ENCODE peak calls at places on chromosomes 16 and 17, in five cellular contexts. R is HCT116, Z is A549, N is pancreas, L is mesothelial cell of epicardium. X is an unnamed sample.

GRCh38 chr16:82954224-82954929 is 327.6 kb downstream of the CDH13 start:
- DNase-seq in R (no peak), Z (no peak), N (no peak), L (no peak), X (no peak)

GRCh38 chr16:4538386-4539235 is at the start of gene CDIP1:
- DNase-seq in R (peak), Z (peak), N (peak), L (peak), X (peak)

GRCh38 chr17:29138184-29138955 is 41.8 kb downstream of the MYO18A start:
- DNase-seq in R (no peak), Z (no peak), N (no peak), L (no peak), X (peak)

GRCh38 chr17:22217135-22217534 is 524.8 kb downstream of the KCNJ18 start:
- DNase-seq in R (no peak), Z (no peak), N (no peak), L (no peak), X (no peak)

GRCh38 chr17:82457071-82457789 is 1.3 kb upstream of the NARF start:
- DNase-seq in R (no peak), Z (no peak), N (peak), L (no peak), X (peak)

GRCh38 chr17:49469831-49470568 is 25.1 kb upstream of the NGFR start:
- DNase-seq in R (no peak), Z (no peak), N (no peak), L (no peak), X (peak)

GRCh38 chr17:30345527-30346075 is 11.7 kb upstream of the TMIGD1 start:
- DNase-seq in R (no peak), Z (no peak), N (no peak), L (no peak), X (peak)

GRCh38 chr16:11972128-11972527 is 4.4 kb upstream of the SNX29 start:
- DNase-seq in R (no peak), Z (peak), N (no peak), L (no peak), X (no peak)

GRCh38 chr16:68889508-68890150 is 46.3 kb downstream of the TANGO6 start:
- DNase-seq in R (no peak), Z (no peak), N (no peak), L (no peak), X (no peak)

GRCh38 chr16:27174007-27174406 is 29.3 kb upstream of the KDM8 start:
- DNase-seq in R (no peak), Z (no peak), N (no peak), L (no peak), X (peak)

GRCh38 chr16:80375973-80376372 is 164.8 kb upstream of the DYNLRB2 start:
- DNase-seq in R (no peak), Z (no peak), N (no peak), L (no peak), X (no peak)

GRCh38 chr17:10842658-10843057 is 4.8 kb upstream of the PIRT start:
- DNase-seq in R (no peak), Z (no peak), N (no peak), L (no peak), X (no peak)

GRCh38 chr17:76119409-76120371 is 16.1 kb upstream of the EXOC7 start:
- DNase-seq in R (no peak), Z (no peak), N (no peak), L (no peak), X (no peak)

GRCh38 chr16:79632289-79632688 is 31.8 kb upstream of the MAF start:
- DNase-seq in R (no peak), Z (peak), N (no peak), L (no peak), X (peak)

GRCh38 chr17:60579090-60579489 is 20.9 kb upstream of the PPM1D start:
- DNase-seq in R (no peak), Z (no peak), N (no peak), L (no peak), X (no peak)

GRCh38 chr17:1413281-1413791 is 13.3 kb upstream of the YWHAE start:
- DNase-seq in R (no peak), Z (peak), N (peak), L (no peak), X (no peak)

GRCh38 chr16:82091225-82091624 is 56.2 kb downstream of the HSD17B2 start:
- DNase-seq in R (no peak), Z (no peak), N (no peak), L (no peak), X (no peak)

GRCh38 chr17:63435681-63436522 is 10.2 kb downstream of the CYB561 start:
- DNase-seq in R (no peak), Z (no peak), N (peak), L (no peak), X (no peak)

GRCh38 chr17:66571745-66572144 is 263.2 kb upstream of the CACNG5 start:
- DNase-seq in R (no peak), Z (no peak), N (no peak), L (no peak), X (no peak)
- TF ChIP-seq CTCF in R (no peak), Z (no peak), N (no peak), L (no peak), X (no peak)

GRCh38 chr16:57667526-57668258 is 414 bp upstream of the ADGRG3 start:
- DNase-seq in R (no peak), Z (peak), N (no peak), L (no peak), X (no peak)
- TF ChIP-seq CTCF in R (peak), Z (no peak), N (no peak), L (no peak), X (no peak)

GRCh38 chr16:88534731-88535141 is 35.5 kb upstream of the ZC3H18 start:
- DNase-seq in R (peak), Z (peak), N (no peak), L (no peak), X (peak)

GRCh38 chr16:88535857-88536222 is 34.4 kb upstream of the ZC3H18 start:
- DNase-seq in R (no peak), Z (no peak), N (no peak), L (no peak), X (no peak)

GRCh38 chr16:88533945-88534641 is 36.1 kb upstream of the ZC3H18 start:
- DNase-seq in R (peak), Z (peak), N (no peak), L (peak), X (peak)

GRCh38 chr16:88536510-88536909 is 33.7 kb upstream of the ZC3H18 start:
- DNase-seq in R (no peak), Z (no peak), N (no peak), L (no peak), X (no peak)

DNA sequence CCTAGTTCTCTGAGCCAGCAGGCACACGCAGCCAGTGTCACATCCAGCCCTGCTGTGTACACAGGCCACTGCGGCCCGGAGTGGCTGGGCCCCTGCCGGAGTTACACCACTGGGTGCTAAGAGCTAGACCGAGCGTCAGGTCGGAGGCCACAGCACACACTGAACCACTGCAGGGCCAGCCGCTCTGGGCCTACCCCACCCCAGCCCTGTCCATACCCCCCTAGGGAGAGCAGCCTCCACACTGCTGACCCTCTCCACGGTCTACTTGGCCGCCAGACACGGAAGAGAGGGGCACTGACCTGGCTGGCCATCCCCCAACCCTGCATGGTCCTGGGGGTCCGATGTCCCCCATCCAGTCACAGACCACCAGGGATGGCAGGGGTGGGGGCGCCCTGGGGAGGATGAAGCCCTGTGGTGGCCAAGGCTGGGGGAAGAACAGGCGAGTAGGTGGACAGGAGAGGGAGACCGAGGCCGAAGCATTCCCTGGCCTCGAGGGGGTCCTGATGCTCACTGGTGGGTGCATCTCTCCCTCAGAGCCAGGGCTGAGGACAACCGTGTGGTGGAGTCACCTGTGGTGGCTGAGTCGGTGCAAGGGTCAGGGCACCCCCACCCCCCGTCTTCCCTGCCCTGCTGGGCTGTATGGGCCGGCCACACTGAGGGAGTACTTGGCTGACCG is 34.9 kb upstream of the ZC3H18 start:
- DNase-seq in R (no peak), Z (no peak), N (no peak), L (no peak), X (peak)
- TF ChIP-seq CTCF in R (no peak), Z (no peak), N (no peak), L (no peak), X (no peak)

GRCh38 chr16:9225527-9226316 is 134.3 kb downstream of the HAPSTR1 start:
- DNase-seq in R (peak), Z (peak), N (no peak), L (no peak), X (peak)
- TF ChIP-seq CTCF in R (peak), Z (peak), N (no peak), L (no peak), X (no peak)

GRCh38 chr17:42098747-42099399 is 600 bp upstream of the ZNF385C start:
- DNase-seq in R (no peak), Z (no peak), N (no peak), L (no peak), X (no peak)

GRCh38 chr17:42097691-42098661 is at the start of gene ZNF385C:
- DNase-seq in R (no peak), Z (no peak), N (no peak), L (no peak), X (peak)

GRCh38 chr17:42094375-42095069 is 3.8 kb downstream of the ZNF385C start:
- DNase-seq in R (no peak), Z (no peak), N (no peak), L (no peak), X (no peak)

GRCh38 chr17:42101513-42102292 is 3.4 kb upstream of the ZNF385C start:
- DNase-seq in R (peak), Z (peak), N (peak), L (no peak), X (peak)

GRCh38 chr17:42096360-42097111 is 1.7 kb downstream of the ZNF385C start:
- DNase-seq in R (no peak), Z (no peak), N (no peak), L (no peak), X (no peak)
- TF ChIP-seq CTCF in R (no peak), Z (no peak), N (no peak), L (peak), X (no peak)

DNA sequence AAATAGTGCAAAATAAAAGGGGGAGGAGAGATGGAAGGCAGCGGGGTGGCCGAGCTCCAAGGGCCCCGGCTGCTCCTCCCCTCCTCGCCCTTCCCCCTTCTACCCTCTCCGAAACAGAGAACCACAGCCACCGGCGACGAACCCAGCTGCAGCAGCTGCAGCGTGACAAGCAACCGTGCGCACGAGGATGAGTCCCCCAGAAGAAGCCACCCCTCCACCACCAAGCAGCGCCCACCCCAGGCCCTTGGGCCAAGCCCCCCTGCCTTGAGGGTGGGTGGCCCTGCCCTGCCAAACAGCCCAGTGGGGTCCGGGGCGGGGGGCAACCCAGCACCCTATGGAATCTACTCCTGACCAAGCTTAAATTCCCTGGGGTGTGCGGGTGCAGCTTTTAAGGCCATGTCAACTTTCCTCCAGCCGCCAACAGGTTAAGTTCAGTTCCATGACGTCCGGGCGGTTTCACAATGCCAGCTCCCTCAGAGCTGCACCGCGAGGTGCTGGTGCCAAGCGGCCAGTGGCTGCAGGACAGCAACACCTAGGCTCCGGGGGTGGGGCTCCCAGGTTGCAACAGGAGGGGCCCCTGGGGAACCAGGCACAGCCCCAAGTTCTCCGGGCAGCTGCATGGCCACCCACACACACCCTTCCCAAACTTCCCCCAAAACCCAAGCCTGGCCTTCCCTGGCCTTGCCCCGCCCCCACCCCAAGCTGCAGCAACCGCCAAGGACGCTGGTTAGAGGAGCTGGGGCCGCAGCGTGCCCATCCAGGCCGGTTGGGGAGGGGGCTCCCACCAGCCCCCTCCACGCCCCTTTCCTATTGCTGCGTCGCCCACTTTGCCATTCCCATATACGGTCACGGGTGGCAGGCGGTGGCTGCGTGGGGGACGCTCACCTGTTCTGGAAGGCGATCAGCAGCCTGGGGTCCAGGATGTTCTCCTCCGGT is 2.0 kb downstream of the CBX4 start:
- DNase-seq in R (peak), Z (peak), N (peak), L (no peak), X (peak)
- TF ChIP-seq CTCF in R (no peak), Z (no peak), N (no peak), L (no peak), X (no peak)

GRCh38 chr16:75640598-75640997 is 6.9 kb downstream of the KARS1 start:
- DNase-seq in R (no peak), Z (no peak), N (no peak), L (no peak), X (no peak)

GRCh38 chr16:75647138-75647491 is 350 bp downstream of the KARS1 start:
- DNase-seq in R (no peak), Z (no peak), N (no peak), L (no peak), X (no peak)

GRCh38 chr16:75648265-75649076 is 898 bp downstream of the TERF2IP start:
- DNase-seq in R (peak), Z (peak), N (peak), L (peak), X (peak)

GRCh38 chr16:75647492-75648264 is at the start of the genes KARS1 and TERF2IP:
- DNase-seq in R (peak), Z (peak), N (peak), L (peak), X (peak)

DNA sequence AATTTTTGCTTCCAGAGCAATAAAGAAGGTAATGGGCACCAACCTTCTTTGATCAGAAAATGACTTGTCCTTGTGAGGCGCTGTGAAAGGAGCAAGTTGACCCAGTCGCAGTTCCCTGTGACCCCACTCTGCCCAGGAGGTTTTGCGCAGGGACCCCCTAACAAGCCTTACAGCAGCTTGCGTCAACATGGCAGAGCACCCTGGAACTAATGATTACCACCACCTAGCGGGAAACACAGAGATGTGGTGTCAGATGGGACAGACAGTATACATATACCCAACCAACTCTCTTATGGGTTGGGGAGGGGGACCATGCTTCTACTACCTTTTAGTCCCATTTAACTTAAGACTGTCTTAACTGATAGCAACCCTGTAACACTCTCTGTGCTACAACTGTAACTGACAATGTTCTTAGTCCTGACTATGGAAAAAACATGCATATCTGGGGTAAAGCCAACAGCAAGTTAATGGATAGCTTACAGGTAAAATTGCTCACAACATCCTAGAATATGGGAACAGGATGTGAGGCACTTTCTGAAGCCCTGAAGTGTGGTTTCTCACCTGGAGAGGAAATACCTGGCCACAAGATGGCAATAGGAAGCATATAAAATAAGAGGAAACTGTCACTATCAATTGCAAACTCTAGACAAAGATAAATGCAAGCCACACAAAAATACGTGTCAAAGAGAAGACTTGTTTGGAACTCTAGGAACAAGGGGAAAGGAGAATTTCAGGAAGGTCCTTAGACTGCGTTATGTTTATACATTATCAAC is 3.0 kb downstream of the KARS1 start:
- DNase-seq in R (no peak), Z (no peak), N (no peak), L (no peak), X (no peak)
- TF ChIP-seq CTCF in R (peak), Z (no peak), N (no peak), L (no peak), X (no peak)

GRCh38 chr17:72529386-72529785 is 408.6 kb downstream of the SOX9 start:
- DNase-seq in R (no peak), Z (no peak), N (no peak), L (no peak), X (no peak)
- TF ChIP-seq CTCF in R (no peak), Z (no peak), N (no peak), L (no peak), X (no peak)

GRCh38 chr17:77145635-77146632 is 5.2 kb downstream of the SEC14L1 start:
- DNase-seq in R (no peak), Z (no peak), N (peak), L (no peak), X (peak)
- TF ChIP-seq CTCF in R (no peak), Z (no peak), N (no peak), L (no peak), X (no peak)

X was measured in activated CD8-positive, alpha-beta T cell treated with anti-CD3 and anti-CD28 coated beads for 36 hours.